ENCODE peak calls at places on chromosomes 16 and 17, in seven cellular contexts. G is testis, D is heart left ventricle, Z is adrenal gland, F is breast epithelium, R is upper lobe of left lung, O is Peyer's patch. S is an unnamed sample. For H3K4me1, the result is how much of the 10 kb centered on the place peaks cover.

GRCh38 chr17:4856271-4856936 is 23.3 kb downstream of the MINK1 start:
- DNase-seq in R (no peak), G (peak), D (no peak), O (no peak), F (no peak), Z (no peak), S (no peak)

GRCh38 chr16:28875134-28876015 is 2.9 kb upstream of the ATP2A1 start:
- DNase-seq in G (no peak), D (no peak), O (no peak), F (no peak), R (no peak), Z (no peak), S (no peak)

GRCh38 chr16:57166951-57167350 is 18.9 kb downstream of the PSME3IP1 start:
- DNase-seq in Z (peak), D (peak), G (no peak), R (no peak), F (no peak), O (no peak), S (no peak)

GRCh38 chr17:78258323-78259229 is 27.1 kb downstream of the TMEM235 start:
- DNase-seq in Z (peak), O (no peak), R (peak), F (no peak), D (peak), G (peak), S (no peak)

GRCh38 chr16:67451061-67451703 is 20.3 kb downstream of the HSD11B2 start:
- DNase-seq in Z (no peak), G (no peak), D (peak), R (peak), F (no peak), O (peak), S (no peak)

GRCh38 chr17:4354862-4355514 is 11.5 kb downstream of the UBE2G1 start:
- DNase-seq in R (no peak), D (no peak), O (no peak), F (no peak), G (no peak), Z (no peak), S (no peak)

GRCh38 chr16:82157836-82158235 is 12.2 kb downstream of the MPHOSPH6 start:
- DNase-seq in F (no peak), Z (no peak), D (no peak), R (no peak), O (no peak), G (no peak), S (no peak)

GRCh38 chr17:40486513-40487370 is 14.7 kb downstream of the TNS4 start:
- DNase-seq in O (no peak), F (no peak), D (no peak), R (no peak), Z (no peak), G (no peak), S (peak)

GRCh38 chr17:56319531-56319930 is 166.3 kb downstream of the ANKFN1 start:
- DNase-seq in Z (no peak), F (no peak), R (no peak), G (no peak), D (no peak), O (no peak), S (no peak)

GRCh38 chr16:85834741-85835140 is 35.2 kb downstream of the COX4I1 start:
- DNase-seq in D (no peak), G (no peak), O (no peak), F (no peak), R (no peak), Z (no peak), S (no peak)

GRCh38 chr17:6187836-6188235 is 117.7 kb downstream of the WSCD1 start:
- DNase-seq in R (no peak), F (no peak), G (no peak), O (no peak), Z (no peak), D (no peak), S (no peak)

GRCh38 chr16:578870-579405 is 9.2 kb downstream of the PIGQ start:
- DNase-seq in O (peak), D (peak), F (no peak), R (peak), Z (peak), G (peak), S (peak)

GRCh38 chr16:12060751-12061150 is 84.2 kb downstream of the SNX29 start:
- DNase-seq in G (no peak), D (no peak), Z (no peak), F (no peak), R (no peak), O (no peak), S (no peak)

GRCh38 chr16:512802-513201 is 14.7 kb upstream of the CAPN15 start:
- DNase-seq in D (no peak), G (no peak), Z (no peak), O (no peak), R (no peak), F (no peak), S (no peak)

GRCh38 chr17:67026341-67026740 is 18.0 kb upstream of the CACNG1 start:
- DNase-seq in G (no peak), F (no peak), R (no peak), O (no peak), D (no peak), Z (no peak), S (no peak)

GRCh38 chr17:80031691-80032480 is 3.8 kb downstream of the TBC1D16 start:
- DNase-seq in D (no peak), F (no peak), R (no peak), O (no peak), Z (no peak), G (no peak), S (no peak)

GRCh38 chr17:80030730-80031410 is 4.8 kb downstream of the TBC1D16 start:
- DNase-seq in Z (no peak), R (peak), O (peak), G (no peak), F (peak), D (no peak), S (no peak)

GRCh38 chr17:80028030-80028429 is 7.6 kb downstream of the TBC1D16 start:
- DNase-seq in O (no peak), R (no peak), Z (peak), F (no peak), D (no peak), G (no peak), S (no peak)

GRCh38 chr17:80027043-80027435 is 8.6 kb downstream of the TBC1D16 start:
- DNase-seq in F (no peak), Z (no peak), G (no peak), R (no peak), O (no peak), D (no peak), S (no peak)

GRCh38 chr17:80029235-80029974 is 6.3 kb downstream of the TBC1D16 start:
- DNase-seq in F (peak), G (peak), Z (peak), O (no peak), D (peak), R (no peak), S (peak)
- H3K27ac ChIP-seq in F (peak), G (no peak), Z (peak), O (peak), D (peak), R (peak), S (peak)

GRCh38 chr17:76445697-76446448 is 7.1 kb downstream of the UBE2O start:
- DNase-seq in F (no peak), R (no peak), Z (peak), D (no peak), G (no peak), O (no peak), S (no peak)

GRCh38 chr17:76444518-76445311 is 8.2 kb downstream of the UBE2O start:
- DNase-seq in O (no peak), R (no peak), D (no peak), Z (no peak), G (no peak), F (no peak), S (no peak)

GRCh38 chr17:76446449-76447231 is 6.3 kb downstream of the UBE2O start:
- DNase-seq in Z (peak), O (no peak), F (no peak), D (no peak), G (no peak), R (no peak), S (no peak)

GRCh38 chr17:76449126-76449525 is 3.8 kb downstream of the UBE2O start:
- DNase-seq in Z (no peak), G (no peak), O (no peak), R (no peak), F (no peak), D (no peak), S (no peak)

DNA sequence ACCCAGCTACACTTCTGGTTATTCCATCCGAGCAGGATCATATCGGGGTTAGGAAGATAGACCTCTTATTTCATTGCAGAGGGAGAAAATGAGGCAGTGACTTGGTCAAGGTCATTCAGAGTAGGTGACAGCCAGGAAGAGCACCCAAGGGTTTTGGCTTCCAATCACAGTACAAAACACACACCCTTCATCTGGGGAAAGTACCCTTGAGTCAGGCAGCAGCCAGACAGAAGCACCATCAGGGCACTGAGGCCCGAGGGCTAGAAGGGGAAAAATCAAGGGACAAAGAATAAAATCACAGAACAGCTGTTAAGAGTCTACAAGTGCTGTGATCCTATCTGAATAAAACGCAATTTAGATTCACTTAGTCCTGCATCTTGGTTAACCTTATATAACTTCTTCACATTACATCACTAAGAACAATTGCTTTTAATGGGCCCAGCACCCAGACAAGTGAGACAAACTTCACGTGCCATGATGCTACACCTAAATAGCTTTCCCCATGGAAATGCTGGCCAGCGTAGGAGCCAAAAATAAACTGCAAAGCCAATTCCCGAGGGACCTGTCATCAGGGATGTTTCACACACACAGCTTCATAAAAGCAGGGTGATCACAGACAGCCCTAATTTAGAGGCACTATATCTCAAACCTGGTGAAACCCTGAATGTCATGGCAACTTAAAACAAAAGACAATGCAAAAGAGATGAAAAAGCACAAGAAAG is 4.9 kb downstream of the UBE2O start:
- DNase-seq in G (no peak), F (no peak), D (peak), R (no peak), Z (no peak), O (no peak), S (peak)
- TF ChIP-seq POLR2A in G (no peak), F (no peak), D (peak), R (no peak), Z (no peak), O (no peak), S (no peak)

DNA sequence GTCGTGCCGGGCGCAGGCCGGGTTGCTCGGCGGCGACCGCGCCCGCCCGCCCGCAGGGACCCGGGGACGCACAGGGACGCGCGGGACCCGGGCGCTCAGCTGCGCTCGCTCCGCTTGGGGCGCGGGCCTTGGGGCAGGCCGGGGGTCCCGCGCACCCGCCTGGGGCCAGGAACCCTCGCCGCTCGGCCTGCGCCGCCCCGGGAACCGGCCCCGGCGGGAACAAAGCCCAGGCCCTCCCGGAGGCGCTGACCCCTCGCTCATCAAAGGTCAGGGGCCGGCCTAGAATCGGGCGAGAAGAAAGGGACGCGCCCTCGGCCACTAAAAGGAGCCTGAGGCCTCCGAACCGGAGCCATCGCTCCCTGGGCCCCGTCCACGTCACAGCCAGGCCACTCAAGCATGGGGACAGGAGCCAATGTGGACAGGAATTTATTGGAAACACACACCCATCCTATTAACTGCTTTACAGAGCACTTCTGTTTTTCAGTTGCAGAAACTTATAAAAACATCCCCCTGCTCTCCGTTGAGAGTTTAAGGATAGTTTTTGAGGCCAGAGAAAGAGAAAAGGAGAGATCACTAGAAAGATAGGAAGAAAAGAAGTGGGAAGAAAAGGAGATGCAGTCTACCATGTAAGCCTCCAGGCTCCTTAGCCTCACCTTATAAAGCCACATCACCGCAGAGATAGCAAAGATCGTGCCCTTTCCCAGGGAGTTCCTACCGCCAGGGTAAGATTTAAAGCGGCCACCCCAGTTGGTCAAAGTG is 543 bp upstream of the ZFHX3 start:
- DNase-seq in O (peak), Z (peak), D (peak), R (no peak), F (no peak), G (peak), S (no peak)
- H3K4me1 ChIP-seq in O (under half), Z (half or more), D (half or more), R (under half), F (under half), G (under half), S (half or more)

DNA sequence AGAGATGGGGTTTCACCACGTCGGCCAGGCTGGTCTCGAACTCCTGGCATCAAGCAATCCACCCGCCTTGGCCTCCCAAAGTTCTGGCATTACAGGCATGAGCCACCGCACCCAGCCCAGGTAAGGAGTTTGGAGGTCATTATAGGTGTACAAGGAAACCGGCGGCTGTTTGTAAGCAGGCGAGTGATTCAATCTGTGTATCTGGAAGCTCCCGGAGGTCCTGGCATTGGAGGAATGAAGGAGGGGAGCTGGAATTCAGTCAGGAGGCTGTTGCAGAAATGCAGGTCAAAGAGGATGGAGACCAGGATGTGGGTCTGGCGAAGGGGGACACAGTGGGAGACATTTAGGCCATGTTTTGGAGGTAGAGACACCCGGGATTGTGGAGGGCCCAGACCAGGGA is 18.8 kb downstream of the CDC42EP4 start:
- DNase-seq in G (no peak), F (no peak), D (no peak), O (no peak), R (no peak), Z (no peak), S (no peak)
- H3K27ac ChIP-seq in G (peak), F (peak), D (peak), O (peak), R (peak), Z (peak), S (peak)

GRCh38 chr17:42562845-42563509 is 1.0 kb downstream of the COASY start:
- DNase-seq in G (no peak), O (no peak), F (no peak), R (no peak), Z (peak), D (no peak), S (no peak)

GRCh38 chr17:42560246-42560645 is 1.7 kb upstream of the COASY start:
- DNase-seq in F (no peak), G (no peak), D (no peak), O (no peak), Z (no peak), R (no peak), S (no peak)

GRCh38 chr17:42563543-42563942 is 1.6 kb downstream of the COASY start:
- DNase-seq in F (peak), R (no peak), G (no peak), D (no peak), O (no peak), Z (peak), S (no peak)

GRCh38 chr17:42563950-42564349 is 2.0 kb downstream of the COASY start:
- DNase-seq in Z (no peak), G (no peak), R (no peak), O (no peak), D (no peak), F (no peak), S (no peak)

GRCh38 chr17:42561908-42562844 is at the start of gene COASY:
- DNase-seq in D (peak), R (peak), G (peak), F (peak), O (peak), Z (peak), S (peak)
- TF ChIP-seq POLR2A in D (peak), R (no peak), G (no peak), F (peak), O (peak), Z (peak), S (peak)

GRCh38 chr16:2008009-2008526 is 1.6 kb downstream of the ZNF598 start:
- DNase-seq in D (no peak), Z (no peak), R (peak), O (peak), G (no peak), F (no peak), S (no peak)

GRCh38 chr16:2005646-2006045 is 4.0 kb downstream of the ZNF598 start:
- DNase-seq in Z (no peak), O (no peak), G (no peak), R (no peak), F (no peak), D (no peak), S (no peak)

GRCh38 chr16:2008631-2009301 is 855 bp downstream of the ZNF598 start:
- DNase-seq in R (peak), F (no peak), O (no peak), D (no peak), G (no peak), Z (peak), S (no peak)

GRCh38 chr16:2006317-2006716 is 3.3 kb downstream of the ZNF598 start:
- DNase-seq in G (no peak), D (no peak), Z (no peak), O (no peak), R (peak), F (no peak), S (no peak)

GRCh38 chr16:2007081-2007836 is 2.4 kb downstream of the ZNF598 start:
- DNase-seq in O (no peak), D (no peak), F (no peak), Z (no peak), R (peak), G (no peak), S (no peak)
- H3K4me1 ChIP-seq in O (under half), D (half or more), F (under half), Z (under half), R (half or more), G (under half), S (half or more)

DNA sequence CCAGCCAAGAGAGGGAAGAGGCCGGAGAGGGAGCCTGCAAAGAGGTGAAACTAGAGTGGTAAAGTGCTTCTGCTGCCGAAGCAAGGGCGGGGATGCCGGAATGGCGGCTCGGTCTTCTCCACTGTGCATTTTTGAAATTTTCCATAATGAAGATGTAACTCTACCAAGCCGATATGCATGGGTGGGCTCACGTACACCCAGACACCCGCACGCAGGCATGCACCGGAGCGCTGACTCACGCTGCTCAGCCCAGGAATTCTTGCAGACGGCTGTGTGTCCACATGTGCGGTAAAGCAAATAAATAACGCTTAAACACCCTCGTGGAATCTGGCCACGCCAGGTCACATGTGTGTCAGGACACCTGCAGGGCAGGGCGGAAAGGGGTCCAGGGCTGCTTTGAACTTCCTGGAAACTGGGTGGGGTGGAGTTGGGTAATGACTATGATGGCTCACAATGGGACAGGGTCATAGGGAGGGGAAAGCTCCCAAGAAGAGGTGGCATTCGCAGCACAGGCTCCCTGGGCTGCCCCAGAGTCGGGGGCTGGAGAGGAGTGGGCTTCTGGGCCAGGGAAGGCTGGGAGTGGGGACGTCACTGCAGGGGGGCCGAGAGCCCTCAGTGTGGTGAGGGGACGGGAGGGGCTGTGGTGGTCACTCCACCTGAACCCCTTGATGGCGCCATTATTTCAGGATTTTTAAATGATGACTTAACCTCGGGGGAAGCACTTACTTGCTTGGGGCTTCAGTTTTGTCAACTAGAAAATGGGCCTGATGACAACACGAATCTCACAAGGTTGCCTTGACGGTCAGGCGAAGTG is 265.5 kb downstream of the PARN start:
- DNase-seq in R (peak), G (no peak), O (no peak), Z (no peak), F (no peak), D (no peak), S (no peak)
- H3K27ac ChIP-seq in R (peak), G (no peak), O (no peak), Z (no peak), F (no peak), D (no peak), S (peak)

DNA sequence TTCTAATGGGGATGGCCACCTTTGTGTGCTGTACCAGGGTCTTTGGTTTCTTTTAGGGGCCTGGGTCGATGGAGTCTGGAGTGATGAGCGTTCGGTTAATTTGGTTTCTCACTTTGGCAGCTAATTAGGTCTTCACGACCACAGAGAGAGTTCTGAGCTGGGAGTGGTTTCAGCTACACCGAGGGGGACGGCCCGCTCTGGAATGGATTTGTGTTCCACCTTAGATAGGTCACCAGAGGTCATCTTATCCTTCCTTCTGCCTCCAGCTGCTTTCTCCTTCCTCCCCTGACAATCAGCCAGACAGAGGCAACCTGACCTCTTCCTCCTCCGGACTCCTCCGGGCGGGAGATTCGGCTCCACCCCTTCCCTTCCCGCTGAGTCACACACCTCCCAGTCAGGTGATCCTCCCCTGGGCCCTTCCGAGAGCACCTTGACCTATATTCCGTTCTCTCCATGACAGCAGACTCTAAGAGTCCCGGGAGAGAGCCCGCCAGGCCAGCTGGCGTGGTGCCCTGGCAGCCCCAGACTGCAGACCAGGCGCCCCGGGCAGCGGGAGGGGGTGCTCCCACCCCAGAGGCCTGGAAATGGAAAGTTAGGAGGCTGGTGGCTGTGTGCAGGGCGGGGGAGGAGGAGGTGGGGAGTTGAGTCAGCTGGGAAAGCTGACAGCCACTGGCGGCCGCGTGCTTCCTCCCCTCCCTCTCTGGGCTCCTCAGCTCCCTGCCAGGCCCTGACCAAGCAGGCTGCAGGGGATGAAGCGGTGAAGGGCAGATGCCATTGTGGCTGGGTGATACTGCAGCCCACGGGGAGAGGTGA is 44.7 kb downstream of the CHD9 start:
- DNase-seq in F (peak), G (peak), R (peak), Z (peak), O (peak), D (peak), S (peak)
- TF ChIP-seq POLR2A in F (no peak), G (no peak), R (no peak), Z (peak), O (peak), D (peak), S (no peak)

GRCh38 chr16:49704586-49705155 is 151.2 kb downstream of the ZNF423 start:
- DNase-seq in D (no peak), F (no peak), Z (no peak), O (no peak), G (no peak), R (no peak), S (no peak)
- H3K4me1 ChIP-seq in D (under half), F (under half), Z (under half), O (under half), G (under half), R (under half), S (under half)